ENCODE peak calls at places on chromosomes 2 and 18, in ten cellular contexts. Q is stimulated activated CD8-positive, alpha-beta memory T cell treated with anti-CD3 and anti-CD28 coated beads, Interleukin-7, amount 100 ng/mL, for 4 hours; J is WTC11; Z is activated CD4-positive, CD25-positive, alpha-beta regulatory T cell treated with anti-CD3 and anti-CD28 coated beads, Interleukin-2, amount 50 U/mL, for 72 hours; F is BJ; S is activated CD4-positive, alpha-beta memory T cell treated with anti-CD3 and anti-CD28 coated beads for 36 hours; X is GM12892; L is NCI-H524 treated with DMSO at 0.1 percent for 48 hours; O is substantia nigra; I is AG09309. P is an unnamed sample.

GRCh38 chr2:229910832-229911412 is 10.9 kb downstream of the TRIP12 start:
- DNase-seq in Q (no peak), J (no peak), Z (no peak), F (no peak), S (peak), X (no peak), L (no peak), O (no peak), I (no peak), P (no peak)

GRCh38 chr18:51162617-51163016 is 34.9 kb downstream of the MEX3C start:
- DNase-seq in Q (no peak), J (no peak), Z (no peak), F (no peak), S (no peak), X (no peak), L (no peak), O (no peak), I (no peak), P (no peak)

GRCh38 chr2:196341318-196341841 is 170.0 kb upstream of the STK17B start:
- DNase-seq in Q (no peak), J (no peak), Z (no peak), F (no peak), S (no peak), X (no peak), L (no peak), O (no peak), I (no peak), P (no peak)

GRCh38 chr18:57128229-57128911 is 18.5 kb upstream of the BOD1L2 start:
- DNase-seq in Q (no peak), J (no peak), Z (no peak), F (no peak), S (no peak), X (no peak), L (no peak), O (no peak), I (no peak), P (no peak)

GRCh38 chr2:127219716-127220090 is 396 bp downstream of the CYP27C1 start:
- DNase-seq in Q (no peak), J (peak), Z (no peak), F (no peak), S (no peak), X (no peak), L (no peak), O (no peak), I (no peak), P (peak)

GRCh38 chr2:96090181-96090500 is 26.2 kb downstream of the ADRA2B start:
- DNase-seq in Q (no peak), J (peak), Z (peak), F (no peak), S (no peak), X (no peak), L (no peak), O (no peak), I (no peak), P (no peak)

GRCh38 chr2:79369127-79369526 is 143.7 kb upstream of the CTNNA2 start:
- DNase-seq in Q (no peak), J (no peak), Z (no peak), F (no peak), S (no peak), X (no peak), L (no peak), O (no peak), I (no peak), P (no peak)

GRCh38 chr2:95320986-95321767 is 24.0 kb downstream of the KCNIP3 start:
- DNase-seq in Q (no peak), J (no peak), Z (no peak), F (peak), S (no peak), X (no peak), L (no peak), O (no peak), I (peak), P (no peak)

GRCh38 chr2:152506843-152507242 is 171.9 kb downstream of the FMNL2 start:
- DNase-seq in Q (no peak), J (no peak), Z (no peak), F (no peak), S (peak), X (no peak), L (no peak), O (no peak), I (no peak), P (no peak)

GRCh38 chr2:209662091-209662490 is 109.5 kb upstream of the UNC80 start:
- DNase-seq in Q (no peak), J (no peak), Z (no peak), F (no peak), S (no peak), X (no peak), L (no peak), O (no peak), I (no peak), P (no peak)

GRCh38 chr2:47501374-47502200 is 98.6 kb downstream of the MSH2 start:
- DNase-seq in Q (no peak), J (no peak), Z (no peak), F (no peak), S (peak), X (no peak), L (no peak), O (no peak), I (peak), P (no peak)

GRCh38 chr2:197813093-197813787 is 8.8 kb downstream of the PLCL1 start:
- DNase-seq in Q (no peak), J (no peak), Z (no peak), F (no peak), S (no peak), X (no peak), L (no peak), O (no peak), I (no peak), P (no peak)

GRCh38 chr2:39091535-39091934 is 29.3 kb downstream of the SOS1 start:
- DNase-seq in Q (no peak), J (no peak), Z (no peak), F (no peak), S (no peak), X (no peak), L (no peak), O (no peak), I (no peak), P (no peak)

GRCh38 chr18:13934058-13934457 is 18.7 kb upstream of the MC2R start:
- DNase-seq in Q (no peak), J (no peak), Z (no peak), F (no peak), S (no peak), X (no peak), L (no peak), O (no peak), I (no peak), P (no peak)

GRCh38 chr2:10497797-10498251 is 49.7 kb upstream of the ODC1 start:
- DNase-seq in Q (peak), J (no peak), Z (peak), F (peak), S (peak), X (no peak), L (no peak), O (no peak), I (peak), P (peak)

P was measured in suprapubic skin.